ENCODE peak calls at places on chromosomes 16 and 17, in five cellular contexts. S, R, U, Y and J are unnamed samples.

GRCh38 chr17:3722716-3723115 is 987 bp upstream of the HASPIN start:
- DNase-seq in S (no peak), R (no peak), U (no peak), Y (no peak), J (no peak)

GRCh38 chr17:60079401-60079861 is 710 bp upstream of the HEATR6 start:
- DNase-seq in S (peak), R (no peak), U (no peak), Y (no peak), J (no peak)

GRCh38 chr17:67420994-67421393 is 43.9 kb downstream of the PITPNC1 start:
- DNase-seq in S (no peak), R (no peak), U (no peak), Y (no peak), J (no peak)

GRCh38 chr16:65658339-65659275 is 536.7 kb upstream of the CDH11 start:
- DNase-seq in S (peak), R (no peak), U (no peak), Y (no peak), J (no peak)

GRCh38 chr17:61412860-61413653 is 13.4 kb downstream of the TBX2 start:
- DNase-seq in S (no peak), R (no peak), U (no peak), Y (no peak), J (no peak)

GRCh38 chr17:42695500-42695899 is 13.2 kb downstream of the CNTNAP1 start:
- DNase-seq in S (no peak), R (no peak), U (no peak), Y (no peak), J (no peak)

GRCh38 chr16:11358531-11358930 is 13.3 kb downstream of the RMI2 start:
- DNase-seq in S (no peak), R (no peak), U (no peak), Y (no peak), J (no peak)

GRCh38 chr17:29568331-29569244 is at the start of gene TP53I13:
- DNase-seq in S (peak), R (peak), U (peak), Y (peak), J (no peak)

GRCh38 chr16:3819741-3820724 is 60.5 kb downstream of the CREBBP start:
- DNase-seq in S (peak), R (no peak), U (no peak), Y (no peak), J (no peak)

GRCh38 chr17:80191720-80192265 is 22.0 kb downstream of the CARD14 start:
- DNase-seq in S (no peak), R (peak), U (no peak), Y (no peak), J (no peak)

GRCh38 chr17:38509008-38509771 is 80.9 kb downstream of the ARHGAP23 start:
- DNase-seq in S (peak), R (peak), U (peak), Y (peak), J (peak)

GRCh38 chr16:31334934-31335333 is 20.0 kb upstream of the ITGAX start:
- DNase-seq in S (no peak), R (no peak), U (no peak), Y (no peak), J (no peak)

GRCh38 chr16:21097151-21097550 is 53.5 kb downstream of the DNAH3 start:
- DNase-seq in S (peak), R (no peak), U (no peak), Y (no peak), J (no peak)

GRCh38 chr17:4565209-4566141 is 5.1 kb upstream of the GGT6 start:
- DNase-seq in S (peak), R (no peak), U (no peak), Y (peak), J (peak)

GRCh38 chr16:10984509-10984908 is 40.1 kb downstream of the CLEC16A start:
- DNase-seq in S (no peak), R (no peak), U (no peak), Y (no peak), J (no peak)

GRCh38 chr16:88649924-88650748 is 717 bp downstream of the CYBA start:
- DNase-seq in S (no peak), R (peak), U (peak), Y (peak), J (no peak)

GRCh38 chr16:4957420-4957719 is 760 bp upstream of the SEC14L5 start:
- DNase-seq in S (no peak), R (no peak), U (no peak), Y (no peak), J (no peak)

GRCh38 chr17:14499976-14500375 is 199.1 kb downstream of the HS3ST3B1 start:
- DNase-seq in S (no peak), R (no peak), U (no peak), Y (no peak), J (no peak)

GRCh38 chr17:47257651-47258339 is 4.2 kb downstream of the ITGB3 start:
- DNase-seq in S (peak), R (no peak), U (no peak), Y (no peak), J (no peak)

GRCh38 chr16:87145181-87146176 is 171.7 kb downstream of the C16orf95 start:
- DNase-seq in S (peak), R (no peak), U (no peak), Y (no peak), J (no peak)

GRCh38 chr16:84461504-84462295 is 42.8 kb downstream of the MEAK7 start:
- DNase-seq in S (no peak), R (no peak), U (no peak), Y (peak), J (no peak)

GRCh38 chr17:4043862-4044261 is 79.6 kb upstream of the ATP2A3 start:
- DNase-seq in S (no peak), R (peak), U (no peak), Y (no peak), J (peak)

GRCh38 chr16:8088820-8089338 is 501.4 kb downstream of the TMEM114 start:
- DNase-seq in S (no peak), R (no peak), U (no peak), Y (no peak), J (no peak)

GRCh38 chr16:73076291-73076959 is 28.5 kb upstream of the ZFHX3 start:
- DNase-seq in S (no peak), R (no peak), U (no peak), Y (no peak), J (no peak)

GRCh38 chr17:49315974-49316570 is 46.0 kb downstream of the ZNF652 start:
- DNase-seq in S (no peak), R (no peak), U (no peak), Y (peak), J (no peak)

GRCh38 chr17:66633322-66633965 is 201.5 kb upstream of the CACNG5 start:
- DNase-seq in S (no peak), R (no peak), U (no peak), Y (no peak), J (no peak)

GRCh38 chr17:79960788-79961522 is 74.7 kb downstream of the TBC1D16 start:
- DNase-seq in S (peak), R (no peak), U (no peak), Y (no peak), J (no peak)

GRCh38 chr16:87914326-87914725 is 22.0 kb downstream of the CA5A start:
- DNase-seq in S (no peak), R (no peak), U (no peak), Y (no peak), J (no peak)

GRCh38 chr16:4136229-4136813 is 20.1 kb upstream of the ADCY9 start:
- DNase-seq in S (peak), R (no peak), U (no peak), Y (no peak), J (no peak)

GRCh38 chr17:19713901-19714361 is 2.5 kb downstream of the SLC47A2 start:
- DNase-seq in S (no peak), R (no peak), U (no peak), Y (no peak), J (no peak)

GRCh38 chr16:87389245-87389644 is 2.9 kb upstream of the MAP1LC3B start:
- DNase-seq in S (no peak), R (no peak), U (no peak), Y (no peak), J (no peak)

GRCh38 chr16:27511657-27512056 is 38.1 kb downstream of the GTF3C1 start:
- DNase-seq in S (no peak), R (peak), U (no peak), Y (no peak), J (no peak)
- TF ChIP-seq CTCF in S (no peak), R (peak), U (no peak), Y (no peak), J (no peak)

GRCh38 chr17:17783121-17783824 is 53.5 kb downstream of the SREBF1 start:
- DNase-seq in S (peak), R (peak), U (peak), Y (peak), J (peak)
- H3K4me3 ChIP-seq in S (no peak), R (peak), U (peak), Y (peak), J (peak)

DNA sequence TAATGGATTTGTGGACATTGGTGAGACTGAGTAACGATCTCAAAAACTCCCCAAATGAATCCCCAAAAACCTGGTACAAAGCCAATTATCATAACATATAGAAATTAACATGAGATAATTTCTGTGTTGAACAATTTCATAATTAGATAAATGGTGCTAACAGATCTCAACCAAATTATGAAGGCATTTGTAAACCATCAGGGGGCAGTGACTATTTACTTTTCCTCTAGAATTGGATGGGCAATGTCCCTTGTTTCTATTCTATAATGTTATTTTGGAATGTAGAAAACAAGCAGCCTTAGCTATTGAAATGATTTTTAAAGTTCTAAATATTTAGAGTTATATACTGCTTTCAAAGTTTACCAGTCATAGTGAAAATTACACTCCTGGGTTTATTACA is 57.8 kb downstream of the MYH10 start:
- DNase-seq in S (no peak), R (no peak), U (no peak), Y (no peak), J (no peak)
- TF ChIP-seq CTCF in S (peak), R (peak), U (peak), Y (peak), J (no peak)

GRCh38 chr17:39701784-39702422 is 2.0 kb downstream of the ERBB2 start:
- DNase-seq in S (no peak), R (no peak), U (no peak), Y (no peak), J (no peak)

GRCh38 chr17:39699818-39700147 is at the start of gene ERBB2:
- DNase-seq in S (peak), R (peak), U (no peak), Y (no peak), J (no peak)

GRCh38 chr17:39701012-39701783 is 1.3 kb downstream of the ERBB2 start:
- DNase-seq in S (no peak), R (no peak), U (no peak), Y (no peak), J (no peak)

GRCh38 chr17:39697961-39698360 is 1.9 kb upstream of the ERBB2 start:
- DNase-seq in S (no peak), R (no peak), U (no peak), Y (no peak), J (no peak)

GRCh38 chr17:39700148-39700987 is 504 bp downstream of the ERBB2 start:
- DNase-seq in S (peak), R (no peak), U (no peak), Y (no peak), J (no peak)
- H3K4me3 ChIP-seq in S (peak), R (peak), U (no peak), Y (no peak), J (no peak)

GRCh38 chr17:6177941-6178694 is 107.9 kb downstream of the WSCD1 start:
- DNase-seq in S (no peak), R (no peak), U (no peak), Y (no peak), J (no peak)
- TF ChIP-seq CTCF in S (no peak), R (no peak), U (no peak), Y (no peak), J (no peak)

DNA sequence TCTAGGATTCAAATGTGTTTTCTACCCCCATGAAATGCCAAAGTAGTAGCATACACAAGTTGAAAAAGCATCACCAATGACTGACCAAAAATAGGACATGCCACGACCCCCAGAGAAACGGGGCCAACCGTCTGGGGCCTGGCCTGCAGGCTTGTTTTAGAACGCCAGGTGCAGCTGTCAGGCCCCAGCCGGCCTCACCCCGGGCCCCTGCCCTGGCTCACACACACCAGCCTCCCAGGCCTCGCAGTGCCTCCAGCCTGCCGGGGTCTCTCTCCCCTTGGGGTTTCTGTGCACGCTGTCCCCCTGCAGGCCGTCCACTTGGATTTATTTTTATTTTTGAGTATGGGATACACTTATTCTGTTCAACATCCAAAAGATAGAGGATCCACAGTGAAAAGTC is 7.9 kb downstream of the KATNB1 start:
- DNase-seq in S (no peak), R (no peak), U (no peak), Y (no peak), J (no peak)
- H3K4me3 ChIP-seq in S (no peak), R (no peak), U (no peak), Y (no peak), J (no peak)